ENCODE peak calls at places on chromosomes 6 and 20, in nine cellular contexts. S is stimulated activated CD8-positive, alpha-beta memory T cell treated with anti-CD3 and anti-CD28 coated beads, Interleukin-7, amount 100 ng/mL, for 4 hours; D is ELR; B is skeletal muscle cell; W is activated T-cell treated with anti-CD3 and anti-CD28 coated beads, Interleukin-2, amount 50 U/mL, for 48 hours; Z is A549; V is posterior cingulate gyrus; O is Daoy; E is stimulated activated CD4-positive, alpha-beta T cell treated with anti-CD3 and anti-CD28 coated beads, TNF-alpha, amount 100 ng/mL, for 1 hour. H is an unnamed sample.

GRCh38 chr6:88137915-88138314 is 28.2 kb downstream of the CNR1 start:
- DNase-seq in S (no peak), D (no peak), B (no peak), W (no peak), Z (no peak), V (no peak), O (no peak), E (no peak), H (no peak)

GRCh38 chr6:4752068-4752467 is 24.1 kb upstream of the CDYL start:
- DNase-seq in S (no peak), D (no peak), B (no peak), W (no peak), Z (no peak), V (no peak), O (no peak), E (no peak), H (no peak)

GRCh38 chr6:10359581-10359980 is 55.3 kb downstream of the TFAP2A start:
- DNase-seq in S (no peak), D (no peak), B (no peak), W (no peak), Z (no peak), V (no peak), O (no peak), E (no peak), H (no peak)

GRCh38 chr20:49287555-49288249 is 9.8 kb upstream of the ZNFX1 start:
- DNase-seq in S (no peak), D (peak), B (no peak), W (no peak), Z (no peak), V (no peak), O (no peak), E (no peak), H (no peak)

GRCh38 chr20:31815408-31816188 is 3.6 kb upstream of the MYLK2 start:
- DNase-seq in S (no peak), D (no peak), B (no peak), W (no peak), Z (peak), V (no peak), O (no peak), E (no peak), H (no peak)

GRCh38 chr20:12113468-12114371 is 196.0 kb downstream of the BTBD3 start:
- DNase-seq in S (no peak), D (peak), B (peak), W (no peak), Z (no peak), V (no peak), O (peak), E (no peak), H (peak)

GRCh38 chr6:12545837-12546658 is 170.5 kb upstream of the PHACTR1 start:
- DNase-seq in S (no peak), D (peak), B (peak), W (no peak), Z (peak), V (no peak), O (peak), E (no peak), H (peak)

GRCh38 chr6:159094444-159095252 is 49.9 kb upstream of the TAGAP start:
- DNase-seq in S (peak), D (no peak), B (no peak), W (peak), Z (no peak), V (no peak), O (no peak), E (peak), H (no peak)

GRCh38 chr20:53736757-53737403 is 143.2 kb upstream of the ZNF217 start:
- DNase-seq in S (no peak), D (peak), B (no peak), W (no peak), Z (no peak), V (no peak), O (peak), E (no peak), H (no peak)

GRCh38 chr6:150250826-150251225 is 108.0 kb downstream of the PPP1R14C start:
- DNase-seq in S (no peak), D (no peak), B (peak), W (no peak), Z (no peak), V (no peak), O (peak), E (no peak), H (peak)

GRCh38 chr6:125749864-125750691 is 646 bp downstream of the HEY2 start:
- DNase-seq in S (no peak), D (no peak), B (no peak), W (no peak), Z (no peak), V (peak), O (peak), E (no peak), H (no peak)

H was measured in stromal cell of bone marrow.